ENCODE peak calls at places on chromosomes 7 and 10, in seven cellular contexts. N, T, A, S, I, O and Y are unnamed samples.

GRCh38 chr10:102775973-102776669 is 32.4 kb downstream of the WBP1L start:
- DNase-seq in A (no peak), T (peak; percentile 33), S (no peak), N (peak; percentile 51), O (peak; percentile 94), I (peak; percentile 91), Y (no peak)

GRCh38 chr7:64515330-64515729 is 47.5 kb downstream of the ZNF680 start:
- DNase-seq in T (no peak), I (no peak), O (no peak), S (no peak), A (no peak), N (no peak), Y (no peak)

GRCh38 chr10:44960482-44961230 is 1.1 kb downstream of the RASSF4 start:
- DNase-seq in T (no peak), O (no peak), I (no peak), A (no peak), S (no peak), N (no peak), Y (peak; percentile 47)

GRCh38 chr10:114274616-114275453 is 35.8 kb downstream of the VWA2 start:
- DNase-seq in I (no peak), A (no peak), T (no peak), N (no peak), O (no peak), S (no peak), Y (no peak)

GRCh38 chr10:92851003-92851402 is 2.7 kb downstream of the EXOC6 start:
- DNase-seq in A (no peak), S (no peak), O (no peak), I (no peak), T (no peak), N (no peak), Y (no peak)

GRCh38 chr7:141785711-141786552 is 4.1 kb upstream of the TAS2R5 start:
- DNase-seq in I (peak; percentile 55), S (peak; percentile 64), A (peak; percentile 68), N (peak; percentile 62), O (peak; percentile 60), T (no peak), Y (no peak)

GRCh38 chr7:43856996-43857395 is 12.3 kb downstream of the MRPS24 start:
- DNase-seq in N (no peak), O (no peak), S (no peak), T (no peak), I (peak; percentile 58), A (no peak), Y (no peak)

GRCh38 chr7:149690688-149691446 is 82.5 kb downstream of the ZNF467 start:
- DNase-seq in S (peak; percentile 91), N (peak; percentile 18), I (peak; percentile 71), O (peak; percentile 81), A (peak; percentile 14), T (no peak), Y (no peak)

GRCh38 chr7:148862481-148862880 is 21.6 kb downstream of the EZH2 start:
- DNase-seq in O (no peak), N (no peak), T (no peak), I (no peak), A (no peak), S (no peak), Y (no peak)

GRCh38 chr7:15685358-15686181 is 913 bp downstream of the MEOX2 start:
- DNase-seq in T (no peak), S (no peak), N (peak; percentile 14), A (no peak), I (peak; percentile 34), O (peak; percentile 63), Y (peak; percentile 67)

GRCh38 chr10:60310746-60311145 is 78.9 kb downstream of the ANK3 start:
- DNase-seq in T (no peak), N (peak; percentile 72), A (no peak), I (no peak), O (no peak), S (no peak), Y (no peak)

GRCh38 chr10:116771101-116771705 is 28.8 kb upstream of the HSPA12A start:
- DNase-seq in I (peak; percentile 95), T (no peak), S (peak; percentile 68), A (no peak), N (no peak), O (peak; percentile 95), Y (no peak)

GRCh38 chr7:151271699-151272355 is 23.3 kb upstream of the SMARCD3 start:
- DNase-seq in S (peak; percentile 33), N (no peak), T (no peak), O (peak; percentile 88), I (peak; percentile 40), A (no peak), Y (no peak)

DNA sequence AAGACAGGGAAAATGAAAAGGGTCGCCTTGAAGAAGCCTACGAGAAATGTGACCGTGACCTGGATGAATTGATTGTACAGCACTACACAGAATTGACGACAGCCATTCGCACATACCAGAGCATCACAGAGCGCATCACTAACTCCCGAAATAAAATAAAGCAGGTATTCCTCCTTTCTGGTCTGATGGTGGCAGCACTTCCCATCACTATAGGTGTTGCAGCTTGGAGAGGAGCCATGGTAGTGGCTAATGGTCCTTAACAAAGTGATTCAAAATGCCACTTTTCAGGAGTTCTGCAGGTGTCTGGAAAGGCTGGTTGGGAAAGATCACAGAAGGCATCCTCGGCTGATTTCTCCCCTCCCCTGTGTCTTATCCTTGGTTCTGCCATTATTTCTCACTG is 22.1 kb downstream of the EXOC4 start:
- DNase-seq in O (no peak), T (no peak), I (no peak), A (no peak), N (no peak), S (peak; percentile 17), Y (no peak)
- TF ChIP-seq CTCF in O (peak; percentile 17), T (no peak), I (no peak), A (no peak), N (no peak), S (no peak), Y (no peak)

DNA sequence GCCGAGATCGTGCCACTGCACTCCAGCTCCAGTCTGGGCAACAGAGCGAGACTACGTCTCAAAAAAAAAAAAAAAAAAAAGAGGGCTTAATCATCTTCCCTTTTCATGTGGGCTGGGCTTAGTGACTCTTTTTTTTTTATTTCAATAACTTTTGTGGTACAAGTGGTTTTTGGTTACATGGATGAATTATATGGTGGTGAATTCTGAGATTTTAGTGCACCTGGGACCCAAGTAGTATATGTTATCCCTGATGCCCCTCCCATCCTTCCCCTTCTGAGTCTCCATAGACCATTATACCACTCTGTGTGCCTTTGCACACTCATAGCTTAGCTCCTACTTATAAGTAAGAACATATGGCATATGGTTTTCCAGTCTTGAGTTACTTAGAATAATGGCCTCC is 4.8 kb upstream of the ADAM12 start:
- DNase-seq in I (no peak), A (no peak), T (no peak), S (no peak), O (no peak), N (no peak), Y (no peak)
- TF ChIP-seq CTCF in I (no peak), A (no peak), T (no peak), S (no peak), O (no peak), N (no peak), Y (no peak)

DNA sequence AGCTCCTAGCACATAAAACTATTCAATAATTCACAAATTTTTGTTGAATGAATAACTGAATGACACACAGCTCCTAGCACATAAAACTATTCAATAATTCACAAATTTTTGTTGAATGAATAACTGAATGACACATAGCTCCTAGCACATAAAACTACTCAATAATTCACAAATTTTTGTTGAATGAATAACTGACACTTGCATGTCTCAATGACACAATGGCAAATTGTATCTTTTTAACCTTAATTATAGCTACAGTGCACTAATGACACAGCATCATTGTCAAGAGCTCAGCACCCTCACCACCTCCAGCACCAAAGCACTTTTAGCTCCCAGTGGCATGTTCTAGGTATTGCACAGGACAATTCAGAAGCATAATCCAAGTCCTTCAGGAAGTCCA is 131.6 kb downstream of the PDE1C start:
- DNase-seq in O (no peak), T (no peak), A (no peak), I (peak; percentile 45), S (peak; percentile 86), N (no peak), Y (no peak)
- TF ChIP-seq CTCF in O (no peak), T (no peak), A (no peak), I (peak; percentile 26), S (peak; percentile 23), N (no peak), Y (peak; percentile 57)

GRCh38 chr10:32379314-32379949 is 32.5 kb upstream of the EPC1 start:
- DNase-seq in O (peak; percentile 53), S (peak; percentile 66), N (peak; percentile 75), T (no peak), A (peak; percentile 76), I (peak; percentile 68), Y (no peak)

GRCh38 chr10:32376780-32377179 is 29.8 kb upstream of the EPC1 start:
- DNase-seq in O (peak; percentile 8), I (no peak), A (no peak), S (no peak), T (no peak), N (no peak), Y (no peak)

GRCh38 chr10:32376027-32376426 is 29.1 kb upstream of the EPC1 start:
- DNase-seq in A (no peak), I (no peak), O (no peak), S (no peak), T (no peak), N (no peak), Y (no peak)

GRCh38 chr10:32378371-32379301 is 31.7 kb upstream of the EPC1 start:
- DNase-seq in T (peak; percentile 75), S (peak; percentile 90), A (peak; percentile 97), I (peak; percentile 85), N (peak; percentile 93), O (peak; percentile 84), Y (peak; percentile 86)

GRCh38 chr10:32377458-32378370 is 30.8 kb upstream of the EPC1 start:
- DNase-seq in O (peak; percentile 52), N (peak; percentile 25), A (peak; percentile 66), S (peak; percentile 57), T (no peak), I (peak; percentile 45), Y (no peak)
- TF ChIP-seq CTCF in O (peak; percentile 38), N (peak; percentile 46), A (peak; percentile 33), S (peak; percentile 80), T (no peak), I (peak; percentile 40), Y (peak; percentile 54)

GRCh38 chr7:143878884-143879283 is 23.1 kb downstream of the TCAF1 start:
- DNase-seq in N (no peak), I (no peak), T (no peak), A (no peak), O (no peak), S (no peak), Y (no peak)
- TF ChIP-seq CTCF in N (no peak), I (no peak), T (no peak), A (no peak), O (no peak), S (no peak), Y (no peak)